ENCODE peak calls at places on chromosome 11, in nine cellular contexts. J is WERI-Rb-1, V is fibroblast of mammary gland, G is EH, I is colonic mucosa, O is stromal cell of bone marrow, R is GM23248, K is AG10803, C is cardiac fibroblast. U is an unnamed sample.
A peak's percentile ranks its signal among the peaks of the same experiment; 100 is the strongest.

GRCh38 chr11:87030458-87031054 is 7.2 kb upstream of the TMEM135 start:
- DNase-seq in J (no peak), V (no peak), G (peak; percentile 6), I (no peak), O (no peak), R (no peak), K (no peak), C (peak; percentile 8), U (no peak)

GRCh38 chr11:129252621-129253020 is 60.5 kb upstream of the ARHGAP32 start:
- DNase-seq in J (no peak), V (no peak), G (no peak), I (no peak), O (no peak), R (no peak), K (no peak), C (no peak), U (no peak)

GRCh38 chr11:64611176-64611575 is 20.2 kb downstream of the SLC22A12 start:
- DNase-seq in J (no peak), V (no peak), G (no peak), I (no peak), O (no peak), R (no peak), K (no peak), C (no peak), U (no peak)

GRCh38 chr11:121670792-121671275 is 218.1 kb upstream of the SORL1-AS1 start:
- DNase-seq in J (no peak), V (no peak), G (peak; percentile 29), I (no peak), O (no peak), R (peak; percentile 16), K (no peak), C (no peak), U (no peak)

GRCh38 chr11:32395127-32395526 is 40.2 kb downstream of the WT1 start:
- DNase-seq in J (no peak), V (no peak), G (no peak), I (no peak), O (no peak), R (no peak), K (no peak), C (no peak), U (no peak)

GRCh38 chr11:88533001-88533400 is 195.5 kb upstream of the CTSC start:
- DNase-seq in J (no peak), V (no peak), G (no peak), I (no peak), O (no peak), R (no peak), K (no peak), C (no peak), U (no peak)

GRCh38 chr11:93827347-93827746 is 23.1 kb downstream of the VSTM5 start:
- DNase-seq in J (no peak), V (no peak), G (no peak), I (no peak), O (no peak), R (no peak), K (no peak), C (no peak), U (no peak)

GRCh38 chr11:115684135-115684534 is 179.9 kb upstream of the CADM1 start:
- DNase-seq in J (no peak), V (no peak), G (no peak), I (no peak), O (no peak), R (no peak), K (no peak), C (no peak), U (no peak)

GRCh38 chr11:33256031-33256807 is 962 bp upstream of the HIPK3 start:
- DNase-seq in J (no peak), V (no peak), G (peak; percentile 40), I (no peak), O (no peak), R (peak; percentile 49), K (peak; percentile 44), C (no peak), U (no peak)

GRCh38 chr11:2562897-2563215 is 118.0 kb downstream of the KCNQ1 start:
- DNase-seq in J (no peak), V (no peak), G (no peak), I (no peak), O (no peak), R (no peak), K (no peak), C (no peak), U (no peak)

GRCh38 chr11:61777234-61778090 is 14.9 kb downstream of the TMEM258 start:
- DNase-seq in J (no peak), V (no peak), G (no peak), I (peak; percentile 45), O (no peak), R (peak; percentile 47), K (no peak), C (no peak), U (peak; percentile 79)

GRCh38 chr11:116917632-116918031 is 80.2 kb upstream of the APOA1 start:
- DNase-seq in J (no peak), V (no peak), G (no peak), I (no peak), O (no peak), R (no peak), K (no peak), C (no peak), U (no peak)